ENCODE peak calls at places on chromosomes 16 and 17, in ten cellular contexts. One of them, this sample, is unnamed.

GRCh38 chr17:13362341-13363122 is 239.2 kb downstream of the HS3ST3A1 start:
- DNase-seq in Peyer's patch: no peak
- DNase-seq in foreskin fibroblast: peak; percentile 87
- DNase-seq in ascending aorta: no peak
- DNase-seq in tibial nerve: no peak
- DNase-seq in fibroblast of the aortic adventitia: peak; percentile 51
- DNase-seq in heart left ventricle: peak; percentile 35
- DNase-seq in progenitor cell of endocrine pancreas: no peak
- DNase-seq in MM.1S: no peak
- DNase-seq in Caco-2: no peak
- DNase-seq in this sample: no peak

GRCh38 chr16:831571-832443 is 31.3 kb upstream of the GNG13 start:
- DNase-seq in Peyer's patch: no peak
- DNase-seq in foreskin fibroblast: no peak
- DNase-seq in ascending aorta: no peak
- DNase-seq in tibial nerve: no peak
- DNase-seq in fibroblast of the aortic adventitia: no peak
- DNase-seq in heart left ventricle: no peak
- DNase-seq in progenitor cell of endocrine pancreas: no peak
- DNase-seq in MM.1S: no peak
- DNase-seq in Caco-2: no peak
- DNase-seq in this sample: no peak

GRCh38 chr16:88566158-88566557 is 4.0 kb upstream of the ZC3H18 start:
- DNase-seq in Peyer's patch: no peak
- DNase-seq in foreskin fibroblast: peak; percentile 77
- DNase-seq in ascending aorta: no peak
- DNase-seq in tibial nerve: no peak
- DNase-seq in fibroblast of the aortic adventitia: peak; percentile 31
- DNase-seq in heart left ventricle: no peak
- DNase-seq in progenitor cell of endocrine pancreas: no peak
- DNase-seq in MM.1S: no peak
- DNase-seq in Caco-2: no peak
- DNase-seq in this sample: peak; percentile 10

GRCh38 chr16:27475561-27475960 is 73.6 kb downstream of the IL21R start:
- DNase-seq in Peyer's patch: no peak
- DNase-seq in foreskin fibroblast: peak; percentile 92
- DNase-seq in ascending aorta: no peak
- DNase-seq in tibial nerve: no peak
- DNase-seq in fibroblast of the aortic adventitia: peak; percentile 79
- DNase-seq in heart left ventricle: no peak
- DNase-seq in progenitor cell of endocrine pancreas: no peak
- DNase-seq in MM.1S: no peak
- DNase-seq in Caco-2: no peak
- DNase-seq in this sample: peak; percentile 45

GRCh38 chr17:59372138-59372751 is 40.8 kb downstream of the YPEL2 start:
- DNase-seq in Peyer's patch: peak; percentile 66
- DNase-seq in foreskin fibroblast: peak; percentile 72
- DNase-seq in ascending aorta: peak; percentile 89
- DNase-seq in tibial nerve: peak; percentile 38
- DNase-seq in fibroblast of the aortic adventitia: peak; percentile 91
- DNase-seq in heart left ventricle: peak; percentile 50
- DNase-seq in progenitor cell of endocrine pancreas: no peak
- DNase-seq in MM.1S: peak; percentile 64
- DNase-seq in Caco-2: no peak
- DNase-seq in this sample: peak; percentile 67

GRCh38 chr16:3216263-3216640 is 18.7 kb downstream of the ZNF200 start:
- DNase-seq in Peyer's patch: no peak
- DNase-seq in foreskin fibroblast: no peak
- DNase-seq in ascending aorta: no peak
- DNase-seq in tibial nerve: no peak
- DNase-seq in fibroblast of the aortic adventitia: no peak
- DNase-seq in heart left ventricle: no peak
- DNase-seq in progenitor cell of endocrine pancreas: no peak
- DNase-seq in MM.1S: no peak
- DNase-seq in Caco-2: no peak
- DNase-seq in this sample: no peak

GRCh38 chr17:60599220-60599619 is 773 bp upstream of the PPM1D start:
- DNase-seq in Peyer's patch: no peak
- DNase-seq in foreskin fibroblast: no peak
- DNase-seq in ascending aorta: no peak
- DNase-seq in tibial nerve: no peak
- DNase-seq in fibroblast of the aortic adventitia: no peak
- DNase-seq in heart left ventricle: no peak
- DNase-seq in progenitor cell of endocrine pancreas: no peak
- DNase-seq in MM.1S: no peak
- DNase-seq in Caco-2: no peak
- DNase-seq in this sample: no peak

GRCh38 chr16:48535831-48536599 is 74.0 kb downstream of the N4BP1 start:
- DNase-seq in Peyer's patch: no peak
- DNase-seq in foreskin fibroblast: peak; percentile 53
- DNase-seq in ascending aorta: peak; percentile 79
- DNase-seq in tibial nerve: peak; percentile 34
- DNase-seq in fibroblast of the aortic adventitia: peak; percentile 80
- DNase-seq in heart left ventricle: peak; percentile 67
- DNase-seq in progenitor cell of endocrine pancreas: no peak
- DNase-seq in MM.1S: peak; percentile 80
- DNase-seq in Caco-2: no peak
- DNase-seq in this sample: peak; percentile 47

DNA sequence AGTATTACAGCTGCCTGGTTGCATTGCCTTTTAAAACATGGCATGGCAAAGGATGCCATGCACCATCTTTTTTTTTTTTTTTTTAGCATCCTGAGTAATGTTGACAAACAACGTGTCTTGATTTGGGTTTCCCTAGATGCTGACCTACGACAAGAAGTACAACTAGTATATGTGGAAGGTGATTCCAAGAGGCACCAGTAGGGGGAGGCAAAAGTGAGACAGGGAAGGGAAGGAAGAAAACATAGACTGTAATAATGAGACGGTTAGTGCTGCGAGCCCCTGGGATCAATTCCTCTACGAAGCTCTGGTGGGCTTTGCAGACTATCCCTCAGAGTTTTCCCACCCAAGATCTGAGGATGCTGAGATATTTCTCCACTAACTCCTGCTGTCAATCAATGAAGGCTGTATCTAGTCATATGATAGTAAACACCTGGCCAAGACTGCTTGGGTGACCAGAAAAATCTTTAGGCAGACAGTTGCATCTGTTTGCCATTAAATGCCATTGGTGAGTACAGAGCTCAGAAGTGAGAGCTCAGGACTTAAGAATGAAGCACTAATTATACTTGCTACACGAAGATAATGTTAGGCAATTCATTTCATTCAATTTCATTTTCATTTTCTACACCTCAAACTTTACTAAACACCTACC is 458.6 kb upstream of the GOT2 start:
- DNase-seq in Peyer's patch: no peak
- DNase-seq in foreskin fibroblast: peak; percentile 3
- DNase-seq in ascending aorta: no peak
- DNase-seq in tibial nerve: no peak
- DNase-seq in fibroblast of the aortic adventitia: no peak
- DNase-seq in heart left ventricle: no peak
- DNase-seq in progenitor cell of endocrine pancreas: no peak
- DNase-seq in MM.1S: peak; percentile 59
- DNase-seq in Caco-2: no peak
- DNase-seq in this sample: no peak
- TF ChIP-seq CTCF in Peyer's patch: no peak
- TF ChIP-seq CTCF in foreskin fibroblast: peak; percentile 61
- TF ChIP-seq CTCF in ascending aorta: no peak
- TF ChIP-seq CTCF in tibial nerve: no peak
- TF ChIP-seq CTCF in fibroblast of the aortic adventitia: no peak
- TF ChIP-seq CTCF in heart left ventricle: peak; percentile 53
- TF ChIP-seq CTCF in progenitor cell of endocrine pancreas: peak; percentile 53
- TF ChIP-seq CTCF in MM.1S: peak; percentile 77
- TF ChIP-seq CTCF in Caco-2: peak; percentile 55
- TF ChIP-seq CTCF in this sample: peak; percentile 38

GRCh38 chr17:81428121-81428515 is 32.9 kb downstream of the BAHCC1 start:
- DNase-seq in Peyer's patch: no peak
- DNase-seq in foreskin fibroblast: peak; percentile 62
- DNase-seq in ascending aorta: peak; percentile 83
- DNase-seq in tibial nerve: no peak
- DNase-seq in fibroblast of the aortic adventitia: no peak
- DNase-seq in heart left ventricle: no peak
- DNase-seq in progenitor cell of endocrine pancreas: no peak
- DNase-seq in MM.1S: no peak
- DNase-seq in Caco-2: no peak
- DNase-seq in this sample: no peak

GRCh38 chr17:81428945-81429344 is 33.7 kb downstream of the BAHCC1 start:
- DNase-seq in Peyer's patch: no peak
- DNase-seq in foreskin fibroblast: no peak
- DNase-seq in ascending aorta: no peak
- DNase-seq in tibial nerve: no peak
- DNase-seq in fibroblast of the aortic adventitia: no peak
- DNase-seq in heart left ventricle: no peak
- DNase-seq in progenitor cell of endocrine pancreas: no peak
- DNase-seq in MM.1S: no peak
- DNase-seq in Caco-2: no peak
- DNase-seq in this sample: no peak

GRCh38 chr17:81428521-81428920 is 33.3 kb downstream of the BAHCC1 start:
- DNase-seq in Peyer's patch: no peak
- DNase-seq in foreskin fibroblast: no peak
- DNase-seq in ascending aorta: no peak
- DNase-seq in tibial nerve: no peak
- DNase-seq in fibroblast of the aortic adventitia: no peak
- DNase-seq in heart left ventricle: no peak
- DNase-seq in progenitor cell of endocrine pancreas: no peak
- DNase-seq in MM.1S: no peak
- DNase-seq in Caco-2: no peak
- DNase-seq in this sample: no peak

GRCh38 chr17:81429353-81429774 is 34.1 kb downstream of the BAHCC1 start:
- DNase-seq in Peyer's patch: no peak
- DNase-seq in foreskin fibroblast: peak; percentile 89
- DNase-seq in ascending aorta: peak; percentile 88
- DNase-seq in tibial nerve: peak; percentile 82
- DNase-seq in fibroblast of the aortic adventitia: peak; percentile 72
- DNase-seq in heart left ventricle: peak; percentile 75
- DNase-seq in progenitor cell of endocrine pancreas: no peak
- DNase-seq in MM.1S: no peak
- DNase-seq in Caco-2: no peak
- DNase-seq in this sample: peak; percentile 47

DNA sequence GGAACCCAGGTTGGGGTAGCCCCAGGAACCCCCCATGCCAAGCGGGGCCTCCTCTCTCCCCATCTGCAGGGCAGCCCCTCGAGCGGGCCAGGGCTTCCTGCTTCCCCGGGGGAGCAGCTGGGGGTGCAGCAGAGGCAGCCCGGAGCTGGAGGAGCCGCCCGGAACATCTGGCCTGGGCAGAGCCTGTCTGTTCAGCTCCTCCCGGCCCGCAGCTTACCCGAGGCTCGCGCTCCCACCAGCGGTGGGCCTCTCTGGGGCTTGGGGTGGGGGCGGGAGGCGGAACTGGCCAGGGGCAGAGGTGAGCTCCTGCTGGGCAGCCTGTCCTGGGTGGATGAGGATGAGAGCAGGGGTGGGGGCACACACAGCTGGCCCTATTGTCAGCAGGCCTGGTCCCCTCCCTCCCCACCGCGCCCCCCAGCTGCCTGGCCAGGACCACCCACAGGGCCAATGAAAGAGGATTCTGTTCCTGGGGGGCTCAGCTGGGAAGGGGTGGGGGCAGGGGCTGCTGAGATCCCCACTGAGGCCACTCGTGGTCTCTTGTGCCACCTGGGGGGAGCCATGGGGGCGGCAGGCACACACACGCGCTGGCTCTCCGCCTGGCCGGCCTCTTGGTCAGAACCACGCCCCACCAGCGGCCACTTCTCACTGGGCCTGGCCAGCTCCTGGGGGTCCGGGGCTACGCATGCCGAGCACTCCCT is 34.7 kb downstream of the BAHCC1 start:
- DNase-seq in Peyer's patch: no peak
- DNase-seq in foreskin fibroblast: peak; percentile 69
- DNase-seq in ascending aorta: no peak
- DNase-seq in tibial nerve: no peak
- DNase-seq in fibroblast of the aortic adventitia: peak; percentile 55
- DNase-seq in heart left ventricle: no peak
- DNase-seq in progenitor cell of endocrine pancreas: no peak
- DNase-seq in MM.1S: no peak
- DNase-seq in Caco-2: no peak
- DNase-seq in this sample: no peak
- TF ChIP-seq CTCF in Peyer's patch: no peak
- TF ChIP-seq CTCF in foreskin fibroblast: no peak
- TF ChIP-seq CTCF in ascending aorta: no peak
- TF ChIP-seq CTCF in tibial nerve: peak; percentile 20
- TF ChIP-seq CTCF in fibroblast of the aortic adventitia: peak; percentile 35
- TF ChIP-seq CTCF in heart left ventricle: peak; percentile 41
- TF ChIP-seq CTCF in progenitor cell of endocrine pancreas: no peak
- TF ChIP-seq CTCF in MM.1S: no peak
- TF ChIP-seq CTCF in Caco-2: no peak
- TF ChIP-seq CTCF in this sample: no peak

GRCh38 chr17:37490638-37491614 is 1.2 kb downstream of the DUSP14 start:
- DNase-seq in Peyer's patch: no peak
- DNase-seq in foreskin fibroblast: peak; percentile 90
- DNase-seq in ascending aorta: peak; percentile 79
- DNase-seq in tibial nerve: no peak
- DNase-seq in fibroblast of the aortic adventitia: peak; percentile 81
- DNase-seq in heart left ventricle: peak; percentile 74
- DNase-seq in progenitor cell of endocrine pancreas: no peak
- DNase-seq in MM.1S: peak; percentile 17
- DNase-seq in Caco-2: peak; percentile 78
- DNase-seq in this sample: no peak

GRCh38 chr17:37488009-37488604 is 1.6 kb upstream of the DUSP14 start:
- DNase-seq in Peyer's patch: no peak
- DNase-seq in foreskin fibroblast: peak; percentile 92
- DNase-seq in ascending aorta: no peak
- DNase-seq in tibial nerve: no peak
- DNase-seq in fibroblast of the aortic adventitia: peak; percentile 94
- DNase-seq in heart left ventricle: no peak
- DNase-seq in progenitor cell of endocrine pancreas: no peak
- DNase-seq in MM.1S: peak; percentile 31
- DNase-seq in Caco-2: no peak
- DNase-seq in this sample: peak; percentile 94

GRCh38 chr17:37488607-37489196 is 989 bp upstream of the DUSP14 start:
- DNase-seq in Peyer's patch: peak; percentile 65
- DNase-seq in foreskin fibroblast: peak; percentile 96
- DNase-seq in ascending aorta: peak; percentile 94
- DNase-seq in tibial nerve: peak; percentile 38
- DNase-seq in fibroblast of the aortic adventitia: peak; percentile 92
- DNase-seq in heart left ventricle: peak; percentile 84
- DNase-seq in progenitor cell of endocrine pancreas: peak; percentile 28
- DNase-seq in MM.1S: peak; percentile 76
- DNase-seq in Caco-2: peak; percentile 88
- DNase-seq in this sample: peak; percentile 81

GRCh38 chr17:37489197-37490001 is at the start of gene DUSP14:
- DNase-seq in Peyer's patch: peak; percentile 68
- DNase-seq in foreskin fibroblast: peak; percentile 95
- DNase-seq in ascending aorta: peak; percentile 84
- DNase-seq in tibial nerve: peak; percentile 37
- DNase-seq in fibroblast of the aortic adventitia: peak; percentile 70
- DNase-seq in heart left ventricle: peak; percentile 82
- DNase-seq in progenitor cell of endocrine pancreas: peak; percentile 84
- DNase-seq in MM.1S: peak; percentile 90
- DNase-seq in Caco-2: peak; percentile 90
- DNase-seq in this sample: no peak

GRCh38 chr17:37490022-37490587 is 414 bp downstream of the DUSP14 start:
- DNase-seq in Peyer's patch: peak; percentile 57
- DNase-seq in foreskin fibroblast: peak; percentile 87
- DNase-seq in ascending aorta: peak; percentile 82
- DNase-seq in tibial nerve: peak; percentile 36
- DNase-seq in fibroblast of the aortic adventitia: peak; percentile 48
- DNase-seq in heart left ventricle: peak; percentile 68
- DNase-seq in progenitor cell of endocrine pancreas: peak; percentile 77
- DNase-seq in MM.1S: peak; percentile 61
- DNase-seq in Caco-2: peak; percentile 76
- DNase-seq in this sample: no peak
- TF ChIP-seq CTCF in Peyer's patch: no peak
- TF ChIP-seq CTCF in foreskin fibroblast: no peak
- TF ChIP-seq CTCF in ascending aorta: no peak
- TF ChIP-seq CTCF in tibial nerve: peak; percentile 17
- TF ChIP-seq CTCF in fibroblast of the aortic adventitia: no peak
- TF ChIP-seq CTCF in heart left ventricle: peak; percentile 56
- TF ChIP-seq CTCF in progenitor cell of endocrine pancreas: peak; percentile 73
- TF ChIP-seq CTCF in MM.1S: peak; percentile 14
- TF ChIP-seq CTCF in Caco-2: no peak
- TF ChIP-seq CTCF in this sample: no peak

DNA sequence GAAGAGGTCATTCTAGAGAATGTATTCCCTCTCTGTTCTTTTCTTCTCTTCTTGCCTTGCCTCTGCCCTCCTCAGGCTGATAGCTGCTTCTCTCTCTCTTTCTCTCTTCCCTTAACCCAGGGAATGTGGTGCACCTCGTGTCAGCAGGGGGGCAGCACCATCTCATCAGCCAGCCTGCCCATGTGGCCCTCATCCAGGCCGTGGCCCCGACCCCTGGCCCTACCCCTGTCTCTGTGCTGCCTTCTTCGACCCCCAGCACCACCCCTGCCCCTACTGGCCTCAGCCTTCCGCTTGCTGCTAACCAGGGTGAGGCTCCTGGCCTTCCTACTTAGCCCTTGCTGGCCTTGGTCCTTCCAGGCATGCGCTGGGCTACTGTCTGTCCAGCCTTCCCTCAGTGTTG is 23.5 kb downstream of the SRCAP start:
- DNase-seq in Peyer's patch: no peak
- DNase-seq in foreskin fibroblast: no peak
- DNase-seq in ascending aorta: no peak
- DNase-seq in tibial nerve: no peak
- DNase-seq in fibroblast of the aortic adventitia: no peak
- DNase-seq in heart left ventricle: no peak
- DNase-seq in progenitor cell of endocrine pancreas: no peak
- DNase-seq in MM.1S: no peak
- DNase-seq in Caco-2: no peak
- DNase-seq in this sample: no peak
- TF ChIP-seq CTCF in Peyer's patch: no peak
- TF ChIP-seq CTCF in foreskin fibroblast: no peak
- TF ChIP-seq CTCF in ascending aorta: no peak
- TF ChIP-seq CTCF in tibial nerve: no peak
- TF ChIP-seq CTCF in fibroblast of the aortic adventitia: no peak
- TF ChIP-seq CTCF in heart left ventricle: no peak
- TF ChIP-seq CTCF in progenitor cell of endocrine pancreas: no peak
- TF ChIP-seq CTCF in MM.1S: peak; percentile 11
- TF ChIP-seq CTCF in Caco-2: no peak
- TF ChIP-seq CTCF in this sample: no peak

This sample was measured in AG09319.